ENCODE peak calls at places on chromosomes 5 and 9, in five cellular contexts. One of them, this sample, is unnamed.

GRCh38 chr5:132134384-132134783 is 60.8 kb downstream of the CSF2 start:
- DNase-seq in AG04450: no peak
- DNase-seq in HCT116: peak; percentile 8
- DNase-seq in breast epithelium: no peak
- DNase-seq in prostate gland: no peak
- DNase-seq in this sample: no peak

GRCh38 chr9:76586555-76587314 is 127.8 kb downstream of the GCNT1 start:
- DNase-seq in AG04450: no peak
- DNase-seq in HCT116: no peak
- DNase-seq in breast epithelium: no peak
- DNase-seq in prostate gland: no peak
- DNase-seq in this sample: no peak

GRCh38 chr9:122342323-122343050 is 28.3 kb upstream of the PTGS1 start:
- DNase-seq in AG04450: no peak
- DNase-seq in HCT116: no peak
- DNase-seq in breast epithelium: no peak
- DNase-seq in prostate gland: no peak
- DNase-seq in this sample: no peak

GRCh38 chr9:69671904-69672827 is at the start of gene APBA1:
- DNase-seq in AG04450: no peak
- DNase-seq in HCT116: no peak
- DNase-seq in breast epithelium: peak; percentile 52
- DNase-seq in prostate gland: peak; percentile 50
- DNase-seq in this sample: peak; percentile 85

GRCh38 chr9:81776390-81776789 is 87.0 kb upstream of the TLE1 start:
- DNase-seq in AG04450: no peak
- DNase-seq in HCT116: no peak
- DNase-seq in breast epithelium: no peak
- DNase-seq in prostate gland: no peak
- DNase-seq in this sample: no peak

GRCh38 chr5:42586625-42587024 is 163.4 kb downstream of the GHR start:
- DNase-seq in AG04450: no peak
- DNase-seq in HCT116: no peak
- DNase-seq in breast epithelium: no peak
- DNase-seq in prostate gland: no peak
- DNase-seq in this sample: no peak

GRCh38 chr5:116482394-116482793 is 92.2 kb downstream of the SEMA6A start:
- DNase-seq in AG04450: no peak
- DNase-seq in HCT116: no peak
- DNase-seq in breast epithelium: no peak
- DNase-seq in prostate gland: no peak
- DNase-seq in this sample: no peak

GRCh38 chr9:96154081-96154480 is 147.9 kb downstream of the HSD17B3 start:
- DNase-seq in AG04450: no peak
- DNase-seq in HCT116: no peak
- DNase-seq in breast epithelium: no peak
- DNase-seq in prostate gland: no peak
- DNase-seq in this sample: no peak

GRCh38 chr5:133930061-133930823 is 38.2 kb downstream of the C5orf15 start:
- DNase-seq in AG04450: no peak
- DNase-seq in HCT116: no peak
- DNase-seq in breast epithelium: no peak
- DNase-seq in prostate gland: no peak
- DNase-seq in this sample: peak; percentile 19

GRCh38 chr9:89247431-89248370 is 63.3 kb upstream of the CKS2 start:
- DNase-seq in AG04450: no peak
- DNase-seq in HCT116: no peak
- DNase-seq in breast epithelium: no peak
- DNase-seq in prostate gland: no peak
- DNase-seq in this sample: no peak

GRCh38 chr5:56088967-56089829 is 94.4 kb upstream of the IL6ST start:
- DNase-seq in AG04450: peak; percentile 21
- DNase-seq in HCT116: no peak
- DNase-seq in breast epithelium: no peak
- DNase-seq in prostate gland: no peak
- DNase-seq in this sample: no peak

GRCh38 chr9:16247188-16247875 is 623.1 kb downstream of the BNC2 start:
- DNase-seq in AG04450: no peak
- DNase-seq in HCT116: no peak
- DNase-seq in breast epithelium: no peak
- DNase-seq in prostate gland: no peak
- DNase-seq in this sample: no peak

GRCh38 chr9:91805031-91805430 is 145.0 kb downstream of the ROR2 start:
- DNase-seq in AG04450: no peak
- DNase-seq in HCT116: no peak
- DNase-seq in breast epithelium: no peak
- DNase-seq in prostate gland: no peak
- DNase-seq in this sample: peak; percentile 46

GRCh38 chr9:91803970-91804752 is 145.9 kb downstream of the ROR2 start:
- DNase-seq in AG04450: no peak
- DNase-seq in HCT116: no peak
- DNase-seq in breast epithelium: no peak
- DNase-seq in prostate gland: no peak
- DNase-seq in this sample: peak; percentile 30

GRCh38 chr9:91800473-91800872 is 149.6 kb downstream of the ROR2 start:
- DNase-seq in AG04450: no peak
- DNase-seq in HCT116: no peak
- DNase-seq in breast epithelium: peak; percentile 44
- DNase-seq in prostate gland: no peak
- DNase-seq in this sample: no peak

GRCh38 chr9:91803143-91803940 is 146.7 kb downstream of the ROR2 start:
- DNase-seq in AG04450: no peak
- DNase-seq in HCT116: no peak
- DNase-seq in breast epithelium: no peak
- DNase-seq in prostate gland: no peak
- DNase-seq in this sample: peak; percentile 31

DNA sequence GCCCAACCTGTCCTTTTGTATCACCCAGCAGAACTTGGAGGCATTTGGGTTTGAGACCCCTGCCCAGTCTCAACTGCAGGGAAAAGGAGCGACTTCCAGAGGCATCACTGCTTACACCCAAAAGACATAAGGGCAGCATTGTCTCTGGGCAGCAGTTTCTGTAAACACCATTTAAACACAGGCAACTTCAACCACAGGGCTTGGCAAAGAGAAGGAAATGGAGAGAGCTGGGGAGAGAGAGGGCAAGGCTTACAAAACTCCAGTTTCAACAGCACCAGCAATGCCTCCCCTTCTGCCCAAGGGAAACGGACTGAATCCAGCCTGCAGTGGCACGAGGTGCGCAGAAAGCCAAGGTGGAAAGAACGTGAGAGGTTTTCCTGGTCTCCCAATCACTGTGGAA is 147.6 kb downstream of the ROR2 start:
- DNase-seq in AG04450: no peak
- DNase-seq in HCT116: no peak
- DNase-seq in breast epithelium: peak; percentile 6
- DNase-seq in prostate gland: no peak
- DNase-seq in this sample: peak; percentile 37
- H3K27ac ChIP-seq in AG04450: peak overlapping the region; percentile 21
- H3K27ac ChIP-seq in HCT116: no peak overlapping the region
- H3K27ac ChIP-seq in breast epithelium: no peak overlapping the region
- H3K27ac ChIP-seq in prostate gland: no peak overlapping the region
- H3K27ac ChIP-seq in this sample: no peak overlapping the region

DNA sequence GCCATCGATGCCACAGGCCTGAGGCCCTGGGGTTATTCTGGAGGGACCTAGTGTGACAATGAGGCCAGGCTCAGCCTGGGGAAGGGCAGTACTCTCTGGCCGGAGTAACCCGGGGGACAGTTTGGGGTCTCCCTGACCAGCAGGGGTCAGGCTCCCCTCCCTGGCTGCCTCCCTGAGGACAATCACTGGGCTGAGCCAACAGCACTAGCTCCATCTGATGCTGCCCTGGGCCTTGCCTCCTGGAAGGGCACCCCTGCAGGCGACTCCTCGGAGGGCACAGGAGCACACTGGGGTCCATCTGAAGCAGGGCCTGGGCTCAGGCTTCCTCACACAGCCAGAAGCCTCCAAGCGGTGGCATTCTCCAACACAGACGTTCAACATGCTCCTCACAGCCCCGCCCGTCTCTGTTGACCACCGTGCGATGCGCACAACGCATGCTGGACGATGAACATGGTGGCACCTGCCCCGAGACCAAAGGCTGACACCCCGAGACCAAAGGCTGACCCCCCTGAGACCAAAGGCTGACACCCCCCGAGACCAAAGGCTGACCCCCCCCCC is 68.3 kb downstream of the ADAMTS2 start:
- DNase-seq in AG04450: no peak
- DNase-seq in HCT116: no peak
- DNase-seq in breast epithelium: no peak
- DNase-seq in prostate gland: no peak
- DNase-seq in this sample: no peak
- TF ChIP-seq CTCF in AG04450: peak; percentile 12
- TF ChIP-seq CTCF in HCT116: no peak
- TF ChIP-seq CTCF in breast epithelium: no peak
- TF ChIP-seq CTCF in prostate gland: no peak
- TF ChIP-seq CTCF in this sample: no peak

DNA sequence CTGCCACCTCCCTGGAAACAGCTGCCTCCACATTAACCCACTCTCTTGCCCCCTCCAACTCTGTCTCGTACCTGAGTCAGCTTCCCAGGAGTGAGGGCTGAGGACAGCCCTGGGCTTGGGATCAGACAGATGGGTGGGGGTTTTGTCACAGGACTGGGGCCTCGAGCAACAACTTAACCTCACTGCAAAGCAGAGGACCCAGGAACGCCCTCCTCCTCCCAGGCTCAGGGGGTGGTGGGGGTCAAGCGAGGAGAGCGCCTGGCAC is 446 bp downstream of the SARDH start:
- DNase-seq in AG04450: no peak
- DNase-seq in HCT116: no peak
- DNase-seq in breast epithelium: no peak
- DNase-seq in prostate gland: no peak
- DNase-seq in this sample: no peak
- H3K4me3 ChIP-seq in AG04450: peak overlapping the region; percentile 57
- H3K4me3 ChIP-seq in HCT116: peak overlapping the region; percentile 45
- H3K4me3 ChIP-seq in breast epithelium: no peak overlapping the region
- H3K4me3 ChIP-seq in prostate gland: peak overlapping the region; percentile 24
- H3K4me3 ChIP-seq in this sample: peak overlapping the region; percentile 63

DNA sequence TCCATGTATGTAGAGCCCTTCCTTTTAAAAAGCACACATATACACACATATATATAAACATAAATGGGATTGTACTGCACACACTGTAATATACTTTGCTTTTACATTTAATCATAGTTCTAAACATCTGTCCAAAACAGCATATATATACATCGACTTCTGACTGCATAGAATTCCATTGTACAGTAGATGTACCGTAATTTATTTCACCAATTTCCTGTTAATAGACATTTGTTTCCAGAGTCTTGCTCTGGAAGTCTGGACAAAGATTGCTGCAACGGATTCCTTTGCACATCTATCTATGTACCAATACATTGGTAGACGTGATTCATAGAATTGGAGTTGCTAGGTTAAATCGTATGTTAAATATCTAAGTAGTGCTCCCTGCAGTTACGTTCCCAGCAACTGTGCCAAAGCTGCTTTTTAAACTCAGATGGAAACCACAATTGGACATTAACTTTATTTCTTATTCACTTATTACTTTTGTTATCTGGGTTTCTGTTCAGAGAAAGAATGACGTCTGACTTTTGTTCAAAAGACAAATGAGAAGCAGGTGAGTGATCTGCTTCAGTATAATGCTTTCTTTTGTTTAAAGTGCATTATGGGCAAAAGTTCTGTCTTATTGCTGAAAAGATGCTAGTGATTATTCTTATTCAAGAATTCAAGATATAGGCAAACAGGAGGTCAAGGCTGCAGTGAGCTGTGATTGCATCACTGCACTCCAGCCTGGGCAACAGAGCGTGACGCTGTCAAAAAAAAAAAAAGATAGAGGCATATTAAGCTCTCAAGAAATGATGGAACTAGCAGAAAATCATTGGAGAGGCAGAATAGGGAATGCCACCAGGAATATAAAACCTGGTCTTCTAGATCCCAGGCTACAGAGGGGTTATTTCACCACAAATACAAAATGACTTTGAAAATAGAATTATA is 138.2 kb downstream of the FGF1 start:
- DNase-seq in AG04450: no peak
- DNase-seq in HCT116: no peak
- DNase-seq in breast epithelium: no peak
- DNase-seq in prostate gland: no peak
- DNase-seq in this sample: no peak
- H3K27ac ChIP-seq in AG04450: no peak overlapping the region
- H3K27ac ChIP-seq in HCT116: no peak overlapping the region
- H3K27ac ChIP-seq in breast epithelium: no peak overlapping the region
- H3K27ac ChIP-seq in prostate gland: no peak overlapping the region
- H3K27ac ChIP-seq in this sample: no peak overlapping the region

GRCh38 chr9:86075132-86075807 is 24.1 kb downstream of the GOLM1 start:
- DNase-seq in AG04450: no peak
- DNase-seq in HCT116: no peak
- DNase-seq in breast epithelium: no peak
- DNase-seq in prostate gland: no peak
- DNase-seq in this sample: no peak
- TF ChIP-seq CTCF in AG04450: no peak
- TF ChIP-seq CTCF in HCT116: no peak
- TF ChIP-seq CTCF in breast epithelium: no peak
- TF ChIP-seq CTCF in prostate gland: no peak
- TF ChIP-seq CTCF in this sample: no peak

DNA sequence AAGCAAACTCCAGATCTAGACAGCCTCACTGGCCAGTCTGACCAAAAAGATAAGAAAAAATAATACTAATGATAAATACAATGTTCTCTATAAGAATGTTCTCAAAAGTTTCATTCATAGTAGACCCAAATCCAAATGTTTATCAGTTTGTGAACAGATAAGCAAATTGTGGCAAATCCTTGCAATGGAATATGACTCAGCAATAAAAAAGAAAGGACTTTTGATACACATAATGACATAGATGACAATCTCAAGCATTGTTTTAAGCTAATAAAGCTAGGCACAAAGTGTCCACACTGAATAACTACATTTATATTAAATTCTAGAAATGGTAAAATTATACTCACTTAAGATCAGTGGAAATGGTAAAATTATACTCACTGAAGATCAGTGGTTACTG is 195.4 kb upstream of the TYRP1 start:
- DNase-seq in AG04450: no peak
- DNase-seq in HCT116: no peak
- DNase-seq in breast epithelium: no peak
- DNase-seq in prostate gland: no peak
- DNase-seq in this sample: no peak
- H3K4me3 ChIP-seq in AG04450: no peak overlapping the region
- H3K4me3 ChIP-seq in HCT116: no peak overlapping the region
- H3K4me3 ChIP-seq in breast epithelium: no peak overlapping the region
- H3K4me3 ChIP-seq in prostate gland: no peak overlapping the region
- H3K4me3 ChIP-seq in this sample: no peak overlapping the region

GRCh38 chr9:135798303-135798585 is 96.3 kb downstream of the KCNT1 start:
- DNase-seq in AG04450: no peak
- DNase-seq in HCT116: no peak
- DNase-seq in breast epithelium: no peak
- DNase-seq in prostate gland: no peak
- DNase-seq in this sample: no peak
- H3K27ac ChIP-seq in AG04450: no peak overlapping the region
- H3K27ac ChIP-seq in HCT116: no peak overlapping the region
- H3K27ac ChIP-seq in breast epithelium: no peak overlapping the region
- H3K27ac ChIP-seq in prostate gland: no peak overlapping the region
- H3K27ac ChIP-seq in this sample: no peak overlapping the region

GRCh38 chr5:26024774-26025173 is 1013.6 kb downstream of the CDH9 start:
- DNase-seq in AG04450: no peak
- DNase-seq in HCT116: no peak
- DNase-seq in breast epithelium: no peak
- DNase-seq in prostate gland: no peak
- DNase-seq in this sample: no peak
- TF ChIP-seq CTCF in AG04450: no peak
- TF ChIP-seq CTCF in HCT116: no peak
- TF ChIP-seq CTCF in breast epithelium: no peak
- TF ChIP-seq CTCF in prostate gland: no peak
- TF ChIP-seq CTCF in this sample: no peak